ENCODE peak calls at places on chromosomes 12 and 14, in five cellular contexts. One of them, this sample, is unnamed.

GRCh38 chr12:95102916-95103671 is 29.7 kb upstream of the NR2C1 start:
- DNase-seq in fibroblast of gingiva: peak
- DNase-seq in iris pigment epithelial cell: peak
- DNase-seq in cardiac muscle cell: peak
- DNase-seq in psoas muscle: no peak
- DNase-seq in this sample: peak

GRCh38 chr12:20264608-20265114 is 103.7 kb upstream of the PDE3A start:
- DNase-seq in fibroblast of gingiva: peak
- DNase-seq in iris pigment epithelial cell: no peak
- DNase-seq in cardiac muscle cell: no peak
- DNase-seq in psoas muscle: no peak
- DNase-seq in this sample: no peak

GRCh38 chr12:47481041-47481440 is 224.8 kb downstream of the RPAP3 start:
- DNase-seq in fibroblast of gingiva: no peak
- DNase-seq in iris pigment epithelial cell: no peak
- DNase-seq in cardiac muscle cell: no peak
- DNase-seq in psoas muscle: no peak
- DNase-seq in this sample: peak

GRCh38 chr14:93430319-93430801 is 379 bp upstream of the UNC79 start:
- DNase-seq in fibroblast of gingiva: no peak
- DNase-seq in iris pigment epithelial cell: peak
- DNase-seq in cardiac muscle cell: peak
- DNase-seq in psoas muscle: no peak
- DNase-seq in this sample: peak

GRCh38 chr12:3168775-3169221 is 91.6 kb downstream of the TSPAN9 start:
- DNase-seq in fibroblast of gingiva: peak
- DNase-seq in iris pigment epithelial cell: peak
- DNase-seq in cardiac muscle cell: peak
- DNase-seq in psoas muscle: peak
- DNase-seq in this sample: peak

GRCh38 chr12:82650627-82651337 is 35.9 kb upstream of the TMTC2 start:
- DNase-seq in fibroblast of gingiva: no peak
- DNase-seq in iris pigment epithelial cell: peak
- DNase-seq in cardiac muscle cell: peak
- DNase-seq in psoas muscle: no peak
- DNase-seq in this sample: no peak

GRCh38 chr12:88958961-88959360 is 378.7 kb upstream of the KITLG start:
- DNase-seq in fibroblast of gingiva: no peak
- DNase-seq in iris pigment epithelial cell: no peak
- DNase-seq in cardiac muscle cell: no peak
- DNase-seq in psoas muscle: no peak
- DNase-seq in this sample: no peak

GRCh38 chr12:109921982-109922381 is 21.9 kb downstream of the TCHP start:
- DNase-seq in fibroblast of gingiva: no peak
- DNase-seq in iris pigment epithelial cell: no peak
- DNase-seq in cardiac muscle cell: no peak
- DNase-seq in psoas muscle: no peak
- DNase-seq in this sample: peak

This sample was measured in osteoblast.